ENCODE peak calls at places on chromosome 5, in four cellular contexts. Y is activated naive CD4-positive, alpha-beta T cell; S is NCI-H1694 treated with DMSO at 0.1 percent for 48 hours; K is NCI-H345. V is an unnamed sample.

GRCh38 chr5:179919487-179920060 is 11.9 kb upstream of the TBC1D9B start:
- DNase-seq in Y (no peak), S (no peak), K (no peak), V (no peak)

GRCh38 chr5:107526263-107526937 is 144.3 kb downstream of the EFNA5 start:
- DNase-seq in Y (no peak), S (no peak), K (no peak), V (no peak)

GRCh38 chr5:174951151-174951780 is 226.9 kb downstream of the MSX2 start:
- DNase-seq in Y (no peak), S (peak; percentile 72), K (peak; percentile 87), V (peak; percentile 46)

GRCh38 chr5:31364881-31365636 is 166.8 kb downstream of the DROSHA start:
- DNase-seq in Y (no peak), S (no peak), K (no peak), V (no peak)

GRCh38 chr5:150488519-150489357 is 19.2 kb upstream of the NDST1 start:
- DNase-seq in Y (no peak), S (no peak), K (no peak), V (no peak)

GRCh38 chr5:72586788-72587530 is 79.7 kb upstream of the ZNF366 start:
- DNase-seq in Y (no peak), S (no peak), K (no peak), V (no peak)

GRCh38 chr5:139698461-139699146 is 50.5 kb downstream of the CXXC5 start:
- DNase-seq in Y (no peak), S (peak; percentile 43), K (peak; percentile 56), V (peak; percentile 66)

GRCh38 chr5:57824047-57824446 is 341.4 kb upstream of the ACTBL2 start:
- DNase-seq in Y (no peak), S (no peak), K (no peak), V (no peak)

GRCh38 chr5:154243736-154244135 is 53.2 kb downstream of the GALNT10 start:
- DNase-seq in Y (no peak), S (no peak), K (no peak), V (no peak)

GRCh38 chr5:172553167-172553566 is 87.9 kb upstream of the NEURL1B start:
- DNase-seq in Y (no peak), S (no peak), K (no peak), V (no peak)

GRCh38 chr5:177501874-177502678 is 4.7 kb upstream of the PDLIM7 start:
- DNase-seq in Y (no peak), S (no peak), K (no peak), V (no peak)

GRCh38 chr5:108036484-108036883 is 345.4 kb downstream of the FBXL17 start:
- DNase-seq in Y (no peak), S (no peak), K (no peak), V (no peak)

GRCh38 chr5:62633243-62633642 is 54.6 kb downstream of the LRRC70 start:
- DNase-seq in Y (no peak), S (no peak), K (no peak), V (no peak)

GRCh38 chr5:77076961-77077820 is 9.9 kb downstream of the ZBED3 start:
- DNase-seq in Y (peak; percentile 10), S (no peak), K (peak; percentile 71), V (no peak)

GRCh38 chr5:163894645-163895044 is 389.2 kb downstream of the MAT2B start:
- DNase-seq in Y (no peak), S (no peak), K (no peak), V (peak; percentile 13)